ENCODE peak calls at places on chromosomes 3 and 15, in seven cellular contexts. V is endodermal cell, G is GM23248, B is lung, P is body of pancreas, M is stomach, O is NT2/D1. Z is an unnamed sample.

GRCh38 chr3:122057676-122058075 is 2.5 kb downstream of the CD86 start:
- DNase-seq in V (no peak), G (no peak), B (no peak), P (no peak), M (no peak), O (no peak), Z (no peak)

GRCh38 chr15:63060699-63061098 is 18.2 kb downstream of the TPM1 start:
- DNase-seq in V (no peak), G (no peak), B (no peak), P (no peak), M (no peak), O (no peak), Z (no peak)

GRCh38 chr3:182708810-182709209 is 84.5 kb upstream of the ATP11B start:
- DNase-seq in V (no peak), G (no peak), B (no peak), P (no peak), M (no peak), O (no peak), Z (no peak)

GRCh38 chr3:29430558-29430971 is 149.7 kb downstream of the RBMS3 start:
- DNase-seq in V (no peak), G (peak; percentile 52), B (no peak), P (no peak), M (no peak), O (no peak), Z (no peak)

GRCh38 chr15:39000008-39000734 is 435.6 kb upstream of the RASGRP1 start:
- DNase-seq in V (no peak), G (no peak), B (no peak), P (no peak), M (no peak), O (no peak), Z (no peak)

GRCh38 chr3:82654708-82655107 is 893.3 kb upstream of the GBE1 start:
- DNase-seq in V (no peak), G (no peak), B (no peak), P (no peak), M (no peak), O (no peak), Z (no peak)

GRCh38 chr3:34016925-34017592 is 218.6 kb downstream of the PDCD6IP start:
- DNase-seq in V (no peak), G (no peak), B (no peak), P (no peak), M (no peak), O (no peak), Z (no peak)

GRCh38 chr3:4983739-4984510 is 4.7 kb downstream of the BHLHE40 start:
- DNase-seq in V (peak; percentile 70), G (peak; percentile 93), B (no peak), P (peak; percentile 41), M (peak; percentile 61), O (no peak), Z (peak; percentile 73)

GRCh38 chr3:151228291-151229125 is 25.5 kb upstream of the GPR171 start:
- DNase-seq in V (peak; percentile 52), G (peak; percentile 82), B (no peak), P (no peak), M (peak; percentile 28), O (no peak), Z (no peak)

GRCh38 chr3:133570139-133570936 is 3.1 kb upstream of the CDV3 start:
- DNase-seq in V (no peak), G (peak; percentile 90), B (no peak), P (peak; percentile 36), M (peak; percentile 34), O (no peak), Z (no peak)

GRCh38 chr15:99251436-99251821 is at the start of gene LRRC28:
- DNase-seq in V (no peak), G (no peak), B (no peak), P (no peak), M (no peak), O (no peak), Z (no peak)

GRCh38 chr3:63519426-63519825 is 133.0 kb upstream of the SNTN start:
- DNase-seq in V (no peak), G (peak; percentile 48), B (no peak), P (no peak), M (no peak), O (no peak), Z (no peak)

GRCh38 chr3:186915808-186916796 is 14.2 kb upstream of the ST6GAL1 start:
- DNase-seq in V (no peak), G (no peak), B (no peak), P (no peak), M (no peak), O (no peak), Z (peak; percentile 92)

GRCh38 chr3:134864644-134865043 is 69.6 kb downstream of the EPHB1 start:
- DNase-seq in V (peak; percentile 30), G (peak; percentile 30), B (no peak), P (no peak), M (no peak), O (no peak), Z (no peak)

GRCh38 chr15:95558131-95558530 is 772.4 kb upstream of the NR2F2 start:
- DNase-seq in V (no peak), G (peak; percentile 21), B (no peak), P (no peak), M (no peak), O (no peak), Z (no peak)

GRCh38 chr15:80090879-80091503 is 31.5 kb downstream of the ZFAND6 start:
- DNase-seq in V (no peak), G (peak; percentile 49), B (no peak), P (no peak), M (no peak), O (no peak), Z (no peak)

GRCh38 chr3:122890077-122890484 is 95.2 kb downstream of the SLC49A4 start:
- DNase-seq in V (peak; percentile 88), G (peak; percentile 71), B (peak; percentile 37), P (no peak), M (no peak), O (peak; percentile 56), Z (peak; percentile 57)

GRCh38 chr3:46933261-46933660 is 43.3 kb downstream of the CCDC12 start:
- DNase-seq in V (no peak), G (no peak), B (no peak), P (no peak), M (no peak), O (no peak), Z (no peak)
- H3K9me3 ChIP-seq in V (no peaks in the 10 kb centered on the region), G (no peaks in the 10 kb centered on the region), B (no peaks in the 10 kb centered on the region), P (no peaks in the 10 kb centered on the region), M (no peaks in the 10 kb centered on the region), O (no peaks in the 10 kb centered on the region), Z (no peaks in the 10 kb centered on the region)

GRCh38 chr15:43508421-43508820 is 9.0 kb upstream of the MAP1A start:
- DNase-seq in V (no peak), G (no peak), B (no peak), P (no peak), M (no peak), O (no peak), Z (no peak)
- H3K27me3 ChIP-seq in V (peaks cover 24% of the 10 kb centered on the region), G (no peaks in the 10 kb centered on the region), B (no peaks in the 10 kb centered on the region), P (no peaks in the 10 kb centered on the region), M (no peaks in the 10 kb centered on the region), O (peaks cover 24% of the 10 kb centered on the region), Z (no peaks in the 10 kb centered on the region)

GRCh38 chr15:25066708-25067107 is 111.9 kb downstream of the SNRPN start:
- DNase-seq in V (no peak), G (no peak), B (no peak), P (no peak), M (no peak), O (no peak), Z (no peak)
- H3K9me3 ChIP-seq in V (peaks cover 100% of the 10 kb centered on the region), G (no peaks in the 10 kb centered on the region), B (peaks cover 100% of the 10 kb centered on the region), P (no peaks in the 10 kb centered on the region), M (peaks cover 100% of the 10 kb centered on the region), O (peaks cover 100% of the 10 kb centered on the region), Z (peaks cover 96% of the 10 kb centered on the region)

DNA sequence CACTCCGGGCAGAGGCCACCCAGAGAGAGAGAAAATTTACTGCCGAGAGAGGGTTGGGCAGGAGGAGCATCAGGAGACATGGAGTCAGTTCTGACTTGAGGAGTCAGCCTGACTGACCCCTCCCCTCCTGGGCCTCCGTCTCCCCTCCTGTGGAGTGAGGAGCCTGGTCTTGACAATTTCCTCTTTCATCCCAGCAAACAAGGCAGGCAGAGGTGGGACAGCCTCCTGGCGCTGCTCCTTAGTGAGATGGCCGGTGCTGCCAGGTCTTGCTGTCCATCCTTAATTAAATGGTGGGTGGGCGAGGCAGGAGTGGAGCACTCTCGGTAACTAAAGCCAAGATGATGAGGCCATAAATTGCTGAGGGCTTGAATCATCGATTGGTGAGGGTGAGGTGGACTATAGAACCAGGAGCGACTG is 60.6 kb downstream of the CYP11A1 start:
- DNase-seq in V (peak; percentile 79), G (peak; percentile 15), B (no peak), P (no peak), M (no peak), O (no peak), Z (no peak)
- H3K27me3 ChIP-seq in V (no peaks in the 10 kb centered on the region), G (no peaks in the 10 kb centered on the region), B (peaks cover 3% of the 10 kb centered on the region), P (no peaks in the 10 kb centered on the region), M (peaks cover 25% of the 10 kb centered on the region), O (peaks cover 29% of the 10 kb centered on the region), Z (peaks cover 12% of the 10 kb centered on the region)

GRCh38 chr15:21270474-21270873 is 169.8 kb downstream of the POTEB3 start:
- DNase-seq in V (no peak), G (no peak), B (no peak), P (no peak), M (no peak), O (no peak), Z (no peak)

GRCh38 chr15:21267686-21268395 is 172.5 kb downstream of the POTEB3 start:
- DNase-seq in V (no peak), G (peak; percentile 20), B (no peak), P (no peak), M (no peak), O (no peak), Z (no peak)

GRCh38 chr15:21267231-21267630 is 173.1 kb downstream of the POTEB3 start:
- DNase-seq in V (no peak), G (no peak), B (no peak), P (no peak), M (no peak), O (no peak), Z (no peak)

GRCh38 chr15:21269121-21269520 is 171.2 kb downstream of the POTEB3 start:
- DNase-seq in V (peak; percentile 37), G (no peak), B (no peak), P (no peak), M (no peak), O (no peak), Z (no peak)
- H3K9me3 ChIP-seq in V (peaks cover 81% of the 10 kb centered on the region), G (no peaks in the 10 kb centered on the region), B (no peaks in the 10 kb centered on the region), P (no peaks in the 10 kb centered on the region), M (no peaks in the 10 kb centered on the region), O (no peaks in the 10 kb centered on the region), Z (no peaks in the 10 kb centered on the region)

DNA sequence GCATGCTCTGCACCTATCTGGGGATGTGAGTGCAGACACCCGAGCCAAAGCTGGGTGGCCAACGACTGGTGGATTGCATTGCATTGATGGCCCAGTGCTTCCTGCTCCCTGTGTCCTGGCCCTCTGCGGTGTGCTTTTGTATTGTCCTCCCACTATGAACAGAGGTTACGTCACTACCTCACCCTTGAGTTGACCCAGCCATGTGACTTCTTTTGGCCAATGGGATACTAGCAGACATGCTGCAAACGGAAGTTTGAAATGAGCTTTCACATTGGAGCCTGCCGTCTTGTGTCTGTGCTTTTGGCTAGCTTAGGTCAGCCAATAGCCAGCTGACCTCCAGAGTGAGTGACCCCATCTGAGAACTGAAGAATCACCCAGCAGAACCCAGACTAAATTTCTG is 15.3 kb upstream of the TBC1D21 start:
- DNase-seq in V (peak; percentile 28), G (no peak), B (no peak), P (no peak), M (peak; percentile 7), O (no peak), Z (no peak)
- H3K27me3 ChIP-seq in V (no peaks in the 10 kb centered on the region), G (peaks cover 61% of the 10 kb centered on the region), B (no peaks in the 10 kb centered on the region), P (no peaks in the 10 kb centered on the region), M (no peaks in the 10 kb centered on the region), O (no peaks in the 10 kb centered on the region), Z (no peaks in the 10 kb centered on the region)

Z was measured in gastrocnemius medialis.